ENCODE peak calls at places on chromosomes 4 and X, in nine cellular contexts. X is CD4-positive, alpha-beta memory T cell; F is left lung; B is cardiac muscle cell; G is left ventricle myocardium inferior; O is heart right ventricle; K is lung; D is tibial nerve; H is suprapubic skin. Z is an unnamed sample. For H3K4me1, the result is how much of the 10 kb centered on the place peaks cover.

GRCh38 chrX:51814066-51814465 is 70.8 kb downstream of the GSPT2 start:
- DNase-seq in F (no peak), X (no peak), G (no peak), H (no peak), K (no peak), D (no peak), O (no peak), B (no peak), Z (no peak)

GRCh38 chrX:123988423-123989116 is 27.1 kb downstream of the STAG2 start:
- DNase-seq in D (no peak), B (no peak), H (no peak), K (no peak), O (no peak), F (no peak), X (no peak), G (no peak), Z (no peak)

GRCh38 chrX:136710324-136710951 is 62.5 kb downstream of the CD40LG start:
- DNase-seq in D (no peak), K (no peak), G (no peak), H (no peak), F (no peak), B (no peak), O (no peak), X (no peak), Z (no peak)

GRCh38 chr4:4673070-4673469 is 131.2 kb upstream of the STX18 start:
- DNase-seq in F (no peak), X (no peak), H (peak), D (no peak), K (no peak), G (no peak), O (no peak), B (peak), Z (no peak)

GRCh38 chrX:102835504-102836146 is 101.4 kb upstream of the RAB40AL start:
- DNase-seq in G (no peak), K (no peak), X (no peak), B (peak), H (no peak), D (no peak), F (no peak), O (no peak), Z (peak)

GRCh38 chr4:61199869-61200194 is 294 bp upstream of the ADGRL3 start:
- DNase-seq in B (no peak), X (no peak), K (no peak), H (no peak), F (no peak), D (no peak), G (no peak), O (no peak), Z (no peak)

GRCh38 chr4:168736831-168737230 is 240.0 kb downstream of the PALLD start:
- DNase-seq in G (no peak), X (no peak), O (no peak), H (no peak), F (no peak), B (no peak), K (no peak), D (no peak), Z (no peak)

GRCh38 chr4:61204353-61204752 is 4.2 kb downstream of the ADGRL3 start:
- DNase-seq in D (no peak), F (no peak), X (no peak), G (no peak), K (no peak), H (no peak), O (no peak), B (peak), Z (no peak)

GRCh38 chr4:2792711-2793577 is at the start of gene SH3BP2:
- DNase-seq in H (peak), D (peak), K (peak), F (peak), B (peak), G (peak), O (peak), X (peak), Z (no peak)
- H3K4me1 ChIP-seq in H (half or more), D (under half), K (half or more), F (half or more), B (under half), G (half or more), O (half or more), X (under half), Z (under half)

DNA sequence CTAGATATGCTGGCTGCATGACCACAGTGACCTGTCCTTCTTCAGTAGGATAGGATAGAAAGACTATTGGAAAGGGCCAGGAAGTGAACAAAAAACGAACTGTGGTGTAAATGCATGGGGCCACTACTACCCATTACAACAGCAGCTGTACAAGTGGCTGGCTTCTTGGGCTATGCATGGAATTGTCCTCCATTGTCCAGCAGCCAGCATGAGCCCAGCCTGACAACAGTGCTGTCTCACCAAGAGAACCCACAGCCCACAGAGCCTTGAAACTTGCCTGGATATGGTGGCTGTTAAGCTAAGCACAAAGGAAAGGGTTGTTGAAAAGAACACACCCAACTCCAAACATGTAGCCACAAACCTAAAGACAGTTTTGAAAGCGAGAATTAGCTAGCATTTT is 330.2 kb upstream of the F9 start:
- DNase-seq in K (no peak), D (no peak), F (no peak), G (no peak), O (no peak), X (no peak), B (no peak), H (no peak), Z (no peak)
- H3K27ac ChIP-seq in K (no peak), D (no peak), F (no peak), G (no peak), O (no peak), X (no peak), B (no peak), H (peak), Z (no peak)

DNA sequence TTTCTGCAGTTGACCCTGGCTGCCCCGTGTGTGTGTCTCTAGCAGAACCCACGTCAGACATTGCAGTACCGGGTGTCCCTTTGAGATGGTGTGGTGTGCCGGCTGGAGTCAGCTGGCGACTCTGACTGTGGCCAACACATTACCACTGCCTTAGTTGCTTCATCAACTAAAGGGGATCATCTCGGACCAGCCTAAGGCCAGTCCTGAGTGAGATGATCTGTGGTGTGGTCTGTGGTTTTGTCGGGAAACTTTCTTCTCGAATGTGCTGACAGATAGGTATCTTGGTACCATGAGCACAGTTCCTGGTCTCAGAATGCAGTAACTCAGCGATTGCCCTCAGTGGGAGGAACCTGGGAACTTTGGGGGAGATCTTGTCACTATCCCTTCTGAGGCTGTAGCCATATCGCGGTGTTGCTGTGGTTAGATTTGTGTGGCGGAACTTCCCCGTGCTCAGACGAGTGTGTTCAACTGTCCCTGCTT is 15.8 kb downstream of the TBC1D14 start:
- DNase-seq in G (no peak), O (no peak), D (no peak), B (no peak), X (no peak), K (no peak), H (no peak), F (peak), Z (no peak)
- H3K4me3 ChIP-seq in G (no peak), O (no peak), D (no peak), B (no peak), X (no peak), K (no peak), H (no peak), F (no peak), Z (no peak)

GRCh38 chr4:182803235-182803634 is 114.0 kb downstream of the DCTD start:
- DNase-seq in O (no peak), D (no peak), B (no peak), H (no peak), G (no peak), X (no peak), K (no peak), F (no peak), Z (no peak)

GRCh38 chr4:182802621-182803020 is 114.6 kb downstream of the DCTD start:
- DNase-seq in O (no peak), D (no peak), G (no peak), H (no peak), B (no peak), F (no peak), K (no peak), X (no peak), Z (no peak)

GRCh38 chr4:182805606-182806149 is 111.5 kb downstream of the DCTD start:
- DNase-seq in D (no peak), X (no peak), O (no peak), H (no peak), F (no peak), G (no peak), K (no peak), B (no peak), Z (no peak)

GRCh38 chr4:182806259-182807252 is 110.6 kb downstream of the DCTD start:
- DNase-seq in F (peak), O (peak), H (peak), B (peak), K (peak), D (peak), G (peak), X (peak), Z (peak)

DNA sequence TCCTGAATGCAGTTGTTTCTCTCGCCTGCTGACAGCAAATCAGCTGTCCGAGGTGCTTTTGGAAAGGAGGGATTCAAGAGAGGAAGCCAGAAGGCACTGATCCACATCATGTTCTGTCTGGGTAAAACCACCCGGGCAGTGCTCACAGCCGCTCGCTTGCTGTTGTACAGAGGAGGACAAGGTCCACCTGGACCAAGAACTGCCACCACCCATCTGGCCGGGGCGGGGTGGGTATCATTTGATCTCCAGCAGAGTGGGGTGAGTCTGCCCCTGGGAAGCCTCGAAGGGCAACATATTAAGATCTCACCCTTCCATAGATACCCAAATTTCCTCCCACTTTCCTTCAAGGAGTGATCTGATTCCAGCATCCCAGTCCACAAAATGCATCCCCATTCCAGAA is 113.1 kb downstream of the DCTD start:
- DNase-seq in X (no peak), O (no peak), K (no peak), H (no peak), G (no peak), F (no peak), D (no peak), B (no peak), Z (no peak)
- H3K4me1 ChIP-seq in X (under half), O (under half), K (under half), H (under half), G (under half), F (under half), D (under half), B (under half), Z (under half)

GRCh38 chrX:9611436-9612145 is 146.7 kb downstream of the TBL1X start:
- DNase-seq in O (no peak), K (no peak), H (no peak), B (no peak), D (no peak), F (no peak), X (no peak), G (no peak), Z (no peak)
- H3K27ac ChIP-seq in O (no peak), K (no peak), H (no peak), B (no peak), D (no peak), F (no peak), X (no peak), G (no peak), Z (no peak)